ENCODE peak calls at places on chromosomes 6 and 20, in seven cellular contexts. W is stromal cell of bone marrow, R is Kasumi-1, I is GM12878, H is T-helper 2 cell, V is HCEC 1CT, U is iPS-NIHi11. D is an unnamed sample.

GRCh38 chr6:42105714-42106662 is 36.4 kb downstream of the C6orf132 start:
- DNase-seq in H (no peak), V (no peak), U (no peak), W (no peak), I (no peak), R (no peak), D (no peak)

GRCh38 chr6:25136879-25137278 is 142.3 kb upstream of the CARMIL1 start:
- DNase-seq in I (no peak), U (no peak), W (no peak), R (no peak), H (peak), V (peak), D (no peak)

GRCh38 chr20:33076662-33077398 is 2.6 kb upstream of the BPIFB4 start:
- DNase-seq in W (no peak), R (peak), I (no peak), H (peak), U (peak), V (no peak), D (no peak)

GRCh38 chr20:62700261-62700925 is 8.2 kb upstream of the NTSR1 start:
- DNase-seq in R (no peak), H (no peak), I (no peak), U (no peak), V (no peak), W (no peak), D (no peak)

GRCh38 chr6:15382712-15383111 is 136.8 kb downstream of the JARID2 start:
- DNase-seq in V (no peak), R (no peak), I (no peak), W (no peak), H (no peak), U (no peak), D (no peak)

GRCh38 chr20:47762699-47763098 is 22.6 kb downstream of the SULF2 start:
- DNase-seq in H (no peak), U (no peak), V (no peak), I (no peak), R (no peak), W (no peak), D (no peak)

GRCh38 chr20:35398660-35399144 is 13.1 kb downstream of the UQCC1 start:
- DNase-seq in I (no peak), V (no peak), H (no peak), R (no peak), U (no peak), W (peak), D (no peak)

GRCh38 chr20:61300741-61301140 is 48.7 kb downstream of the CDH4 start:
- DNase-seq in W (no peak), U (no peak), H (no peak), V (no peak), R (no peak), I (no peak), D (no peak)

GRCh38 chr6:159610881-159611280 is 82.2 kb downstream of the SOD2 start:
- DNase-seq in H (no peak), I (no peak), U (no peak), W (no peak), R (no peak), V (no peak), D (no peak)

GRCh38 chr20:23920936-23921335 is 41.4 kb upstream of the CST5 start:
- DNase-seq in W (no peak), H (peak), R (no peak), V (no peak), U (no peak), I (no peak), D (no peak)

GRCh38 chr6:113843500-113844068 is 13.6 kb upstream of the MARCKS start:
- DNase-seq in R (no peak), U (no peak), H (no peak), W (no peak), I (no peak), V (no peak), D (no peak)

GRCh38 chr20:4233520-4233919 is 218.2 kb upstream of the RNF24 start:
- DNase-seq in W (no peak), U (no peak), H (no peak), V (no peak), I (no peak), R (no peak), D (no peak)

GRCh38 chr6:107957165-107957908 is 671 bp downstream of the SEC63 start:
- DNase-seq in V (peak), H (peak), U (peak), W (peak), I (no peak), R (peak), D (peak)

GRCh38 chr6:11769816-11770545 is 8.6 kb downstream of the ADTRP start:
- DNase-seq in H (no peak), V (peak), U (peak), W (no peak), I (no peak), R (no peak), D (no peak)

GRCh38 chr20:38426006-38426405 is 9.1 kb downstream of the SNHG17 start:
- DNase-seq in H (no peak), R (peak), U (no peak), W (peak), V (peak), I (no peak), D (no peak)

GRCh38 chr6:15960740-15961629 is 167.9 kb upstream of the MYLIP start:
- DNase-seq in V (no peak), R (peak), U (peak), I (no peak), W (no peak), H (peak), D (no peak)

GRCh38 chr6:104973404-104973803 is 16.5 kb downstream of the LIN28B start:
- DNase-seq in R (no peak), U (no peak), H (no peak), W (no peak), V (no peak), I (no peak), D (no peak)